ENCODE peak calls at places on chromosomes 2 and 18, in six cellular contexts. Y is fibroblast of lung, F is PC-3, S is cardiac fibroblast, W is heart right ventricle, O is BJ. P is an unnamed sample.

GRCh38 chr2:10345126-10345525 is 42.4 kb downstream of the HPCAL1 start:
- DNase-seq in O (no peak), F (no peak), W (no peak), Y (no peak), S (no peak), P (no peak)

GRCh38 chr18:39998332-39998731 is 1956.7 kb upstream of the PIK3C3 start:
- DNase-seq in S (no peak), F (no peak), O (no peak), W (no peak), Y (no peak), P (no peak)

GRCh38 chr2:217392930-217393584 is 533.2 kb upstream of the TNP1 start:
- DNase-seq in O (no peak), F (no peak), S (no peak), W (no peak), Y (no peak), P (no peak)

GRCh38 chr2:134457353-134457752 is 203.5 kb downstream of the MGAT5 start:
- DNase-seq in Y (no peak), W (no peak), F (no peak), S (no peak), O (no peak), P (no peak)

GRCh38 chr18:55927831-55928230 is 339.8 kb upstream of the TCF4 start:
- DNase-seq in O (peak; percentile 87), Y (peak; percentile 83), W (no peak), F (no peak), S (peak; percentile 57), P (peak; percentile 22)

GRCh38 chr2:239245872-239246701 is 154.7 kb downstream of the HDAC4 start:
- DNase-seq in W (no peak), F (no peak), Y (no peak), S (no peak), O (no peak), P (no peak)

GRCh38 chr2:41782306-41783158 is 265.3 kb upstream of the PKDCC start:
- DNase-seq in W (no peak), F (peak; percentile 69), Y (peak; percentile 13), S (peak; percentile 57), O (no peak), P (no peak)

GRCh38 chr2:68837861-68838341 is 33.3 kb downstream of the BMP10 start:
- DNase-seq in Y (peak; percentile 87), W (no peak), S (peak; percentile 9), O (no peak), F (no peak), P (no peak)

GRCh38 chr2:176129825-176130152 is 284 bp downstream of the HOXD8 start:
- DNase-seq in Y (no peak), O (no peak), S (no peak), W (no peak), F (no peak), P (no peak)

GRCh38 chr2:51782874-51783765 is 751.2 kb upstream of the NRXN1 start:
- DNase-seq in F (peak; percentile 74), W (no peak), S (peak; percentile 29), Y (peak; percentile 58), O (no peak), P (peak; percentile 50)

DNA sequence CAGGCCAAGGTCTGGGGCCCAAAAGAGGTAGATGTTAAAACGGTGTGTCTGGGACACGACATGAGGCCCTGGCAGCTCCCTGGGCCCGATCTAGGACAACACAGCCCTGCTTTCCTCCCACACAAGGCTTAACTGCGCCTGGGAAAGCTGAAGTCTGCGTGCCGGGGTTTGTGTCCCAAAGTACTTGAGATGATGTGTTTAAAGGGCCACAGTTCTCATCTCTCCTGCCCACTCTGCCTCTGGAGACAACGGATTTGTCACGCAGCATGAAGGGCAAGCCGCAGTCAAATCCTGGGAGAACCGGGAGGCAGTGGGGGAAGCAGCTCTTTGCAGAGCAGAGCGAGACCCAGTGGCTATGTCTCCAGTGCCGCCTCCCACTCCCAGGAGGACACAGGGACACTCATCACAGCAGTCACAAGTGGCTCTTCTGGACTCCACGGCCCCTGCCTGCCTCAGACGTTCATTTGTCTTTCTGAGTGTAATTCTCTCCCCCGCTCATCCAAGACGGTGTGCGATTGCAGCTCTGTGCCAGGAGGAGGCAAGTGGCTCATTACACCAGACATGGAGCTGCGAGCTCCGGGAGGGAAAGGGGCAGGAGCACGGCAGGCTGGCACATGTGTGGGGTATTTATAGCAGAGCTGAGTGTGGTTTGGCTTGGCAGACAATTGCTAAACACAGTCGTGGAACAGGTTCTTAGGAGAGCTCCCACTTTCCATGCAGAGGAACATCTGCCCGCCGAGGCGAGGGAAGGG is 57.7 kb upstream of the SEMA4C start:
- DNase-seq in F (peak; percentile 59), Y (peak; percentile 24), W (peak; percentile 56), O (no peak), S (peak; percentile 8), P (peak; percentile 50)
- TF ChIP-seq CTCF in F (peak; percentile 38), Y (no peak), W (no peak), O (peak; percentile 32), S (peak; percentile 14), P (peak; percentile 42)

GRCh38 chr2:166453995-166454595 is 40.0 kb downstream of the SCN7A start:
- DNase-seq in S (no peak), O (no peak), F (no peak), W (no peak), Y (peak; percentile 1), P (no peak)
- H3K4me3 ChIP-seq in S (no peak overlapping the region), O (no peak overlapping the region), F (no peak overlapping the region), W (no peak overlapping the region), Y (no peak overlapping the region), P (no peak overlapping the region)

GRCh38 chr2:106734165-106734564 is 151.8 kb downstream of the ST6GAL2 start:
- DNase-seq in S (no peak), F (no peak), O (no peak), Y (no peak), W (no peak), P (no peak)
- TF ChIP-seq CTCF in S (no peak), F (no peak), O (no peak), Y (no peak), W (no peak), P (no peak)

DNA sequence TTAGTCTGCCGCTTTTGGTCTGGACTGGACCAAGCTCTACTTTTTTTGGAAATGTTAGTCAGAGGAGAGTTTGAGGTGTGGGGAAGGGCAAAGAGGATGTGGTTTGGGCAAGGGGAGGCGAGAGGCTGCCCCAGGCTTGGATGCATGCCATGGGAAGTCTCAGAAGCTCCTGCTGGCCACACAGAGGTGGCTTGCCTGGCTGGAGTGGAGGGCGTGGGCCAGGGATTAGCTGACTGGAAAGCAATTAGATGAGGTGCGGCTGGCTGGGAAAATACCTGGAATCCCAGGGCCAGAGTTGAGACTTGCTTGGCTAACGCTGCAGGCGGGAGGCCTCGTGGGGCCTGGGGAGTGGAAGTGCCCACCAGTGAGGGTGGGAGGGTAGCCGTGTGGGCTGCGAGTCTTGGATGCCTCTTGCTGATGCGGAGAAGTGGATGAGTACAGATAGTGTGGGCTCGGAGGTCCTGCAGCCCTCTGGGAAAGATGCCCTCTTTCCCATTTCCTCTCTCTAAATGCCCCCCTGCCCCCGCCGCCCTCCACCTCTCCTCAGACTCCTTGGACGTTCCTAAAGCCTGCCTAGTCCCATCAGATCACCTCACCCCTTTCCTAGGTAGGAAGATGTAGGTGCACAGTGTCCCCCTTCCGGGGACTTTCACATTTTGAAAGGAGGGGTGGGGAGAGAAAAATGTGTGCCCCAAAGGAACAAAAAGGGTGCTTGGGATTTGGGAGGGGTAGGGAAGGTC is 117.6 kb downstream of the SMAD7 start:
- DNase-seq in S (peak; percentile 71), W (no peak), O (no peak), F (peak; percentile 81), Y (peak; percentile 96), P (peak; percentile 83)
- H3K4me3 ChIP-seq in S (peak overlapping the region; percentile 7), W (no peak overlapping the region), O (no peak overlapping the region), F (peak overlapping the region; percentile 21), Y (no peak overlapping the region), P (no peak overlapping the region)

DNA sequence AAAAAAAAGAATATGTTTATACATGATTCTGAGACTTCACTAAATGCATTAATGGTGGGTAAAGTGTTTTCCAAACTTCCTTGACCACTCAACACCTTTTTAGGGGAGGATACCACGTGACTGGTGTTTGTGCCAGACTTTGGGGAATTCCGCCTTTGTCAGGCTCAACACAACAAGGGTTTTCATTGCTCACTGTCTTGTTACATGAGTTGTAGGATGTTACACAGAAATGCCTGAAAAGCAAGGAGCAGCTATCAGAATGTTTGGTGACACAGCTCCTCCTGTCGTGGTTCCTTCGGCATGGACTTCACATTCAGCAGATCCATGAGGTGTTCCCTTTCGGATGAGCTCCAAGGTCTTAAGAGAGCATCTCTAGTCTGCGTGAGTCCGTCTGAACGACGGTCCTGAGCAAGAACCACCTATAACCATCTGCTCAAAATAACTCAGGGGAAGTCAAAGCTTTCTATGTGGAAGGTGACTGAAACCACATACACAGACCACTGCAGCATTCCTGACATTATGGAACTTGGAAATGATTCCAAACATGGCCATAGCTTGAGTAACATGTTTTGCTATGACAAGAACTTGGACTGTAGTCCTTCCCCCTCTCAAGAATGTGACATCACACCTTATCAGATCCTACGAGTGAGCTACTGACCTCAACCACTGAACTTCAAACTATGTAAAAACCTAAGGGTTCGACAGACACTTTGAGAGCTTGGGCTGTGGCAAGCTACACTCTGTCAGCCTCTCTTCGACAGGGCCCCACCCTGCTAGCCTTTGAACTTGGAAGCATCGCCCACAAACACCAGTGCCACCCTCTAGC is 57.5 kb downstream of the MCFD2 start:
- DNase-seq in F (no peak), Y (peak; percentile 99), O (peak; percentile 97), S (peak; percentile 90), W (no peak), P (peak; percentile 82)
- TF ChIP-seq CTCF in F (no peak), Y (no peak), O (peak; percentile 22), S (no peak), W (no peak), P (no peak)

GRCh38 chr2:28896906-28897305 is 2.4 kb downstream of the WDR43 start:
- DNase-seq in O (peak; percentile 32), F (peak; percentile 73), S (peak; percentile 70), W (no peak), Y (peak; percentile 70), P (no peak)
- H3K4me3 ChIP-seq in O (no peak overlapping the region), F (peak overlapping the region; percentile 92), S (no peak overlapping the region), W (no peak overlapping the region), Y (peak overlapping the region; percentile 97), P (peak overlapping the region; percentile 95)

P was measured in retinal pigment epithelial cell.